ENCODE peak calls at places on chromosomes 2 and 18, in four cellular contexts. G is SW480, U is fibroblast of mammary gland, K is activated T-cell treated with anti-CD3 and anti-CD28 coated beads for 48 hours. L is an unnamed sample.

GRCh38 chr2:226758886-226759660 is 40.5 kb downstream of the IRS1 start:
- DNase-seq in U (peak; percentile 86), G (no peak), K (no peak), L (peak; percentile 26)

GRCh38 chr2:118176601-118177000 is 88.3 kb downstream of the INSIG2 start:
- DNase-seq in G (no peak), K (no peak), U (no peak), L (no peak)

GRCh38 chr2:2147024-2147900 is 183.8 kb downstream of the MYT1L start:
- DNase-seq in U (no peak), G (no peak), K (no peak), L (peak; percentile 68)

GRCh38 chr2:49210191-49210590 is 55.9 kb upstream of the FSHR start:
- DNase-seq in K (no peak), G (peak; percentile 16), U (no peak), L (no peak)

GRCh38 chr2:24490674-24491625 is at the start of gene NCOA1:
- DNase-seq in G (peak; percentile 94), K (peak; percentile 90), U (peak; percentile 81), L (peak; percentile 85)

GRCh38 chr2:234204480-234204879 is 154.0 kb downstream of the SPP2 start:
- DNase-seq in U (peak; percentile 34), K (no peak), G (no peak), L (no peak)

GRCh38 chr2:160214461-160215055 is 14.5 kb upstream of the ITGB6 start:
- DNase-seq in G (peak; percentile 94), K (no peak), U (peak; percentile 94), L (no peak)

GRCh38 chr2:136117391-136117841 is 533 bp downstream of the CXCR4 start:
- DNase-seq in G (peak; percentile 54), U (peak; percentile 25), K (peak; percentile 39), L (peak; percentile 43)

GRCh38 chr2:58341047-58341446 is 99.9 kb upstream of the FANCL start:
- DNase-seq in K (no peak), U (no peak), G (no peak), L (no peak)

GRCh38 chr2:120519469-120519868 is 173.5 kb downstream of the INHBB start:
- DNase-seq in U (no peak), G (no peak), K (no peak), L (no peak)

GRCh38 chr2:10202136-10202535 is 79.6 kb downstream of the RRM2 start:
- DNase-seq in G (no peak), K (no peak), U (no peak), L (no peak)

GRCh38 chr2:30392097-30392496 is 54.9 kb upstream of the LCLAT1 start:
- DNase-seq in G (no peak), K (no peak), U (no peak), L (no peak)

GRCh38 chr2:171531291-171531690 is 9.0 kb downstream of the CYBRD1 start:
- DNase-seq in K (no peak), U (peak; percentile 83), G (no peak), L (no peak)

GRCh38 chr18:35500113-35500512 is 2.4 kb upstream of the INO80C start:
- DNase-seq in G (no peak), U (no peak), K (no peak), L (no peak)

GRCh38 chr2:83730258-83730657 is 728.8 kb downstream of the SUCLG1 start:
- DNase-seq in K (no peak), G (no peak), U (no peak), L (no peak)

GRCh38 chr18:9902832-9903231 is 11.0 kb upstream of the VAPA start:
- DNase-seq in K (no peak), U (peak; percentile 28), G (no peak), L (no peak)

GRCh38 chr2:235553696-235554100 is 59.9 kb downstream of the AGAP1 start:
- DNase-seq in U (no peak), K (no peak), G (peak; percentile 45), L (no peak)

GRCh38 chr18:3985664-3986063 is 469.4 kb downstream of the DLGAP1 start:
- DNase-seq in K (no peak), U (peak; percentile 90), G (no peak), L (no peak)

GRCh38 chr2:6905668-6906067 is 11.5 kb upstream of the RNF144A start:
- DNase-seq in G (no peak), U (no peak), K (no peak), L (no peak)

GRCh38 chr18:26036635-26037034 is 53.8 kb downstream of the SS18 start:
- DNase-seq in G (no peak), U (no peak), K (no peak), L (no peak)

GRCh38 chr18:10508546-10508945 is 17.3 kb upstream of the NAPG start:
- DNase-seq in U (no peak), K (no peak), G (no peak), L (no peak)

GRCh38 chr2:111225871-111226270 is 105.2 kb downstream of the BCL2L11 start:
- DNase-seq in K (no peak), U (no peak), G (no peak), L (no peak)

GRCh38 chr18:26406294-26406693 is 142.1 kb downstream of the KCTD1 start:
- DNase-seq in G (no peak), U (no peak), K (no peak), L (no peak)

GRCh38 chr2:222673883-222674282 is 2.4 kb downstream of the MOGAT1 start:
- DNase-seq in U (no peak), G (no peak), K (no peak), L (no peak)

GRCh38 chr2:105321875-105322646 is 7.5 kb downstream of the TGFBRAP1 start:
- DNase-seq in K (no peak), G (no peak), U (peak; percentile 8), L (no peak)

GRCh38 chr2:200787351-200788128 is 24.2 kb upstream of the BZW1 start:
- DNase-seq in K (no peak), G (no peak), U (peak; percentile 98), L (no peak)

GRCh38 chr2:231399853-231400667 is 4.5 kb downstream of the B3GNT7 start:
- DNase-seq in U (peak; percentile 3), K (no peak), G (no peak), L (no peak)

GRCh38 chr2:96604104-96604503 is 34.0 kb downstream of the KANSL3 start:
- DNase-seq in K (no peak), G (no peak), U (no peak), L (no peak)

GRCh38 chr18:76402026-76402990 is 92.7 kb downstream of the ZNF516 start:
- DNase-seq in U (no peak), G (no peak), K (no peak), L (no peak)

GRCh38 chr2:86393521-86394490 is 47.4 kb upstream of the KDM3A start:
- DNase-seq in K (no peak), G (peak; percentile 84), U (peak; percentile 19), L (no peak)

GRCh38 chr2:14451312-14451711 is 181.2 kb upstream of the LRATD1 start:
- DNase-seq in G (peak; percentile 15), K (no peak), U (no peak), L (no peak)

GRCh38 chr18:24878289-24878688 is 417.9 kb downstream of the HRH4 start:
- DNase-seq in G (peak; percentile 32), K (no peak), U (peak; percentile 75), L (peak; percentile 51)

GRCh38 chr2:195319112-195319460 is 337.9 kb upstream of the SLC39A10 start:
- DNase-seq in U (peak; percentile 70), G (peak; percentile 56), K (no peak), L (no peak)

L was measured in NCI-H1694 treated with DMSO at 0.1 percent for 48 hours.